ENCODE peak calls at places on chromosomes 1 and 21, in seven cellular contexts. One of them, this sample, is unnamed.

GRCh38 chr1:51506537-51506936 is 12.5 kb downstream of the EPS15 start:
- DNase-seq in psoas muscle: no peak
- DNase-seq in fibroblast of pulmonary artery: peak
- DNase-seq in CD8-positive, alpha-beta T cell: no peak
- DNase-seq in brain microvascular endothelial cell: peak
- DNase-seq in nephron progenitor cell: no peak
- DNase-seq in stomach: no peak
- DNase-seq in this sample: peak

GRCh38 chr1:20735581-20736111 is 3.1 kb upstream of the SH2D5 start:
- DNase-seq in psoas muscle: no peak
- DNase-seq in fibroblast of pulmonary artery: peak
- DNase-seq in CD8-positive, alpha-beta T cell: no peak
- DNase-seq in brain microvascular endothelial cell: no peak
- DNase-seq in nephron progenitor cell: no peak
- DNase-seq in stomach: no peak
- DNase-seq in this sample: no peak

GRCh38 chr1:1088801-1089680 is 14.9 kb upstream of the RNF223 start:
- DNase-seq in psoas muscle: no peak
- DNase-seq in fibroblast of pulmonary artery: no peak
- DNase-seq in CD8-positive, alpha-beta T cell: no peak
- DNase-seq in brain microvascular endothelial cell: no peak
- DNase-seq in nephron progenitor cell: no peak
- DNase-seq in stomach: no peak
- DNase-seq in this sample: no peak

GRCh38 chr1:53130878-53131589 is 11.4 kb downstream of the SLC1A7 start:
- DNase-seq in psoas muscle: no peak
- DNase-seq in fibroblast of pulmonary artery: no peak
- DNase-seq in CD8-positive, alpha-beta T cell: no peak
- DNase-seq in brain microvascular endothelial cell: no peak
- DNase-seq in nephron progenitor cell: no peak
- DNase-seq in stomach: no peak
- DNase-seq in this sample: no peak

GRCh38 chr1:38846210-38846609 is 13.4 kb downstream of the RRAGC start:
- DNase-seq in psoas muscle: no peak
- DNase-seq in fibroblast of pulmonary artery: no peak
- DNase-seq in CD8-positive, alpha-beta T cell: no peak
- DNase-seq in brain microvascular endothelial cell: no peak
- DNase-seq in nephron progenitor cell: no peak
- DNase-seq in stomach: no peak
- DNase-seq in this sample: no peak

GRCh38 chr1:39753132-39754025 is 14.7 kb downstream of the PPIE start:
- DNase-seq in psoas muscle: no peak
- DNase-seq in fibroblast of pulmonary artery: no peak
- DNase-seq in CD8-positive, alpha-beta T cell: no peak
- DNase-seq in brain microvascular endothelial cell: no peak
- DNase-seq in nephron progenitor cell: no peak
- DNase-seq in stomach: no peak
- DNase-seq in this sample: no peak

GRCh38 chr1:151133339-151133761 is 13.1 kb downstream of the SEMA6C start:
- DNase-seq in psoas muscle: no peak
- DNase-seq in fibroblast of pulmonary artery: peak
- DNase-seq in CD8-positive, alpha-beta T cell: no peak
- DNase-seq in brain microvascular endothelial cell: no peak
- DNase-seq in nephron progenitor cell: no peak
- DNase-seq in stomach: no peak
- DNase-seq in this sample: no peak

GRCh38 chr1:36008546-36009197 is 75.2 kb upstream of the TEKT2 start:
- DNase-seq in psoas muscle: no peak
- DNase-seq in fibroblast of pulmonary artery: peak
- DNase-seq in CD8-positive, alpha-beta T cell: no peak
- DNase-seq in brain microvascular endothelial cell: peak
- DNase-seq in nephron progenitor cell: no peak
- DNase-seq in stomach: no peak
- DNase-seq in this sample: peak

GRCh38 chr1:6208723-6209660 is 3.1 kb downstream of the RNF207 start:
- DNase-seq in psoas muscle: peak
- DNase-seq in fibroblast of pulmonary artery: peak
- DNase-seq in CD8-positive, alpha-beta T cell: no peak
- DNase-seq in brain microvascular endothelial cell: no peak
- DNase-seq in nephron progenitor cell: peak
- DNase-seq in stomach: peak
- DNase-seq in this sample: no peak

GRCh38 chr1:212782422-212783154 is 9.0 kb downstream of the NSL1 start:
- DNase-seq in psoas muscle: no peak
- DNase-seq in fibroblast of pulmonary artery: peak
- DNase-seq in CD8-positive, alpha-beta T cell: no peak
- DNase-seq in brain microvascular endothelial cell: peak
- DNase-seq in nephron progenitor cell: no peak
- DNase-seq in stomach: no peak
- DNase-seq in this sample: no peak

GRCh38 chr1:52127181-52128175 is 14.4 kb upstream of the ZFYVE9 start:
- DNase-seq in psoas muscle: no peak
- DNase-seq in fibroblast of pulmonary artery: peak
- DNase-seq in CD8-positive, alpha-beta T cell: peak
- DNase-seq in brain microvascular endothelial cell: peak
- DNase-seq in nephron progenitor cell: peak
- DNase-seq in stomach: no peak
- DNase-seq in this sample: peak

GRCh38 chr1:90412563-90412962 is 304.5 kb downstream of the BARHL2 start:
- DNase-seq in psoas muscle: no peak
- DNase-seq in fibroblast of pulmonary artery: no peak
- DNase-seq in CD8-positive, alpha-beta T cell: no peak
- DNase-seq in brain microvascular endothelial cell: no peak
- DNase-seq in nephron progenitor cell: no peak
- DNase-seq in stomach: no peak
- DNase-seq in this sample: no peak

GRCh38 chr21:41318218-41318617 is 1.6 kb downstream of the FAM3B start:
- DNase-seq in psoas muscle: no peak
- DNase-seq in fibroblast of pulmonary artery: no peak
- DNase-seq in CD8-positive, alpha-beta T cell: no peak
- DNase-seq in brain microvascular endothelial cell: no peak
- DNase-seq in nephron progenitor cell: no peak
- DNase-seq in stomach: no peak
- DNase-seq in this sample: no peak

GRCh38 chr1:51331206-51332100 is 1.1 kb upstream of the TTC39A start:
- DNase-seq in psoas muscle: no peak
- DNase-seq in fibroblast of pulmonary artery: peak
- DNase-seq in CD8-positive, alpha-beta T cell: no peak
- DNase-seq in brain microvascular endothelial cell: peak
- DNase-seq in nephron progenitor cell: no peak
- DNase-seq in stomach: peak
- DNase-seq in this sample: no peak

GRCh38 chr1:28506907-28507246 is 1.0 kb downstream of the RCC1 start:
- DNase-seq in psoas muscle: no peak
- DNase-seq in fibroblast of pulmonary artery: no peak
- DNase-seq in CD8-positive, alpha-beta T cell: no peak
- DNase-seq in brain microvascular endothelial cell: no peak
- DNase-seq in nephron progenitor cell: no peak
- DNase-seq in stomach: no peak
- DNase-seq in this sample: no peak
- TF ChIP-seq CTCF in psoas muscle: no peak
- TF ChIP-seq CTCF in fibroblast of pulmonary artery: no peak
- TF ChIP-seq CTCF in CD8-positive, alpha-beta T cell: no peak
- TF ChIP-seq CTCF in brain microvascular endothelial cell: no peak
- TF ChIP-seq CTCF in nephron progenitor cell: no peak
- TF ChIP-seq CTCF in stomach: no peak
- TF ChIP-seq CTCF in this sample: no peak

GRCh38 chr1:237570530-237570929 is 320.2 kb downstream of the ZP4 start:
- DNase-seq in psoas muscle: no peak
- DNase-seq in fibroblast of pulmonary artery: no peak
- DNase-seq in CD8-positive, alpha-beta T cell: no peak
- DNase-seq in brain microvascular endothelial cell: no peak
- DNase-seq in nephron progenitor cell: no peak
- DNase-seq in stomach: no peak
- DNase-seq in this sample: no peak
- TF ChIP-seq CTCF in psoas muscle: no peak
- TF ChIP-seq CTCF in fibroblast of pulmonary artery: no peak
- TF ChIP-seq CTCF in CD8-positive, alpha-beta T cell: no peak
- TF ChIP-seq CTCF in brain microvascular endothelial cell: peak
- TF ChIP-seq CTCF in nephron progenitor cell: peak
- TF ChIP-seq CTCF in stomach: no peak
- TF ChIP-seq CTCF in this sample: no peak

DNA sequence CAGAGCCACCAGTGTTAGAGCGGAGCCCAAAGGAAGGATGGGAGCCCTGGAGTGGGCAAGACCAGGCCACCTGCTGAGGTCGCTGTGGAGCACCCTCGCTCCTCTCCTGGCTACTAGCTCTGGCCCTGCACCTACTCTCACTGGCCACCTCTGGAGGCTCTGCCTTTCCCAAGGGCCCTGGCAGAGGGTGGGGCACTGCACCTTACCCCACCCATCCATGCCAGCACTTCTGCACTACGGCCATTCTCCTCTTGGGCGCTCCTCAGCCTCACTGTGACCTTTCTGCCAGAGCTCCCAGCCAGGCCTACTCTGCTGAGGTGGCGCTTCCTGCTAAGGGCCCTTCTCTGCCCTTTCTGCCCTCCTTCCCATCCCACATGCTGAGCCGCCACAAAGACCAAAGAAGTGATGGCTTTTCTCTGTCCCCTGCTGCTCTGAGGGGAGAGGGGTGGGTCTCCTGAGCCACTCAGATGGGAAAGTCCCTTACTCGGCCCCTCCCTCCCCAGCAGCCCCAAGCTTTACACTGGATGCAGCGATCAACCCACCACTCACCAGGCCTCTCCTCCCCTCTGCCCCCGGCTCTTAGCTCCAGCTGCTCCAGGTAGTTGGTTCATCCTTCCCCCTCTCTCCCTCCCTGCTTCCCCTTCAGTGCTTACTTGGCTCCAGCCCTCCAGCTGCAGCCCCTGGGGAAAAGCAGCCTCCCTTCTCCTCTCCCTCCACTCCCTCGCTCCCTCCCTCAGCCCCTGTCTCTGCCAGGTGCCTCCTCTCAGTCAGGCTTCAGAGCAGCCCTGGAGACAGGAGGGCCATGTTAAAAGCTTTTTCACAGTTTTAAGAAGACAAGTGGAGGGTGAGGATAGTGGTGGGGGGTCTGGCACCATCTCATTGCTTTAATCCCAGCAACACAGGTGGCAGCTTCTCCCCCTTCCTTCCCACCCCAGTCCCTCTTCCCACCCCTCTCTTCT is 14.8 kb upstream of the TMEM222 start:
- DNase-seq in psoas muscle: no peak
- DNase-seq in fibroblast of pulmonary artery: no peak
- DNase-seq in CD8-positive, alpha-beta T cell: no peak
- DNase-seq in brain microvascular endothelial cell: no peak
- DNase-seq in nephron progenitor cell: peak
- DNase-seq in stomach: no peak
- DNase-seq in this sample: no peak
- TF ChIP-seq CTCF in psoas muscle: no peak
- TF ChIP-seq CTCF in fibroblast of pulmonary artery: no peak
- TF ChIP-seq CTCF in CD8-positive, alpha-beta T cell: no peak
- TF ChIP-seq CTCF in brain microvascular endothelial cell: peak
- TF ChIP-seq CTCF in nephron progenitor cell: peak
- TF ChIP-seq CTCF in stomach: no peak
- TF ChIP-seq CTCF in this sample: no peak

GRCh38 chr1:25460020-25460419 is 29.3 kb downstream of the MACO1 start:
- DNase-seq in psoas muscle: no peak
- DNase-seq in fibroblast of pulmonary artery: no peak
- DNase-seq in CD8-positive, alpha-beta T cell: no peak
- DNase-seq in brain microvascular endothelial cell: no peak
- DNase-seq in nephron progenitor cell: no peak
- DNase-seq in stomach: no peak
- DNase-seq in this sample: no peak
- TF ChIP-seq CTCF in psoas muscle: no peak
- TF ChIP-seq CTCF in fibroblast of pulmonary artery: no peak
- TF ChIP-seq CTCF in CD8-positive, alpha-beta T cell: no peak
- TF ChIP-seq CTCF in brain microvascular endothelial cell: no peak
- TF ChIP-seq CTCF in nephron progenitor cell: no peak
- TF ChIP-seq CTCF in stomach: no peak
- TF ChIP-seq CTCF in this sample: no peak

DNA sequence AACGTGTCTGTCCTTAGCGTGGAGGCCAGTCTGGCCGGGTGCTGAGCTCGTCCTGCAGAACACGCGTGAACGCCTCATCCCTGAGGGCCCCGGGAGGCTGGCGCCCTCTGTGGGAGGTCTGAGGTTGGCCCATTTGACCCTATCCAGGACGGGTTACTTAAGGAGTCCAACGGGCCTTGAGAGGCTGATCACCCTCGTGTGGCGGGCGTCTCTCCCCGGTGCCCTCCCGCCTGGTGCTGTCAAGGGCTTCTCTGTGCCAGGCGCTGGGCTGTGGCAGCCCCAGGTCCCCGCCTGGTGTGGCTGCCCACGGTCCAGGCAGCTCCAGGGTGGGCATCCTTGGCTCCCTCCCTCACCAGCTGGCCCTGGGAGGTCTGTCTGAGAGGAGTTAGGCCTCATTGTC is 9.7 kb downstream of the SKI start:
- DNase-seq in psoas muscle: peak
- DNase-seq in fibroblast of pulmonary artery: no peak
- DNase-seq in CD8-positive, alpha-beta T cell: no peak
- DNase-seq in brain microvascular endothelial cell: no peak
- DNase-seq in nephron progenitor cell: no peak
- DNase-seq in stomach: no peak
- DNase-seq in this sample: no peak
- TF ChIP-seq CTCF in psoas muscle: peak
- TF ChIP-seq CTCF in fibroblast of pulmonary artery: peak
- TF ChIP-seq CTCF in CD8-positive, alpha-beta T cell: no peak
- TF ChIP-seq CTCF in brain microvascular endothelial cell: peak
- TF ChIP-seq CTCF in nephron progenitor cell: no peak
- TF ChIP-seq CTCF in stomach: no peak
- TF ChIP-seq CTCF in this sample: no peak

DNA sequence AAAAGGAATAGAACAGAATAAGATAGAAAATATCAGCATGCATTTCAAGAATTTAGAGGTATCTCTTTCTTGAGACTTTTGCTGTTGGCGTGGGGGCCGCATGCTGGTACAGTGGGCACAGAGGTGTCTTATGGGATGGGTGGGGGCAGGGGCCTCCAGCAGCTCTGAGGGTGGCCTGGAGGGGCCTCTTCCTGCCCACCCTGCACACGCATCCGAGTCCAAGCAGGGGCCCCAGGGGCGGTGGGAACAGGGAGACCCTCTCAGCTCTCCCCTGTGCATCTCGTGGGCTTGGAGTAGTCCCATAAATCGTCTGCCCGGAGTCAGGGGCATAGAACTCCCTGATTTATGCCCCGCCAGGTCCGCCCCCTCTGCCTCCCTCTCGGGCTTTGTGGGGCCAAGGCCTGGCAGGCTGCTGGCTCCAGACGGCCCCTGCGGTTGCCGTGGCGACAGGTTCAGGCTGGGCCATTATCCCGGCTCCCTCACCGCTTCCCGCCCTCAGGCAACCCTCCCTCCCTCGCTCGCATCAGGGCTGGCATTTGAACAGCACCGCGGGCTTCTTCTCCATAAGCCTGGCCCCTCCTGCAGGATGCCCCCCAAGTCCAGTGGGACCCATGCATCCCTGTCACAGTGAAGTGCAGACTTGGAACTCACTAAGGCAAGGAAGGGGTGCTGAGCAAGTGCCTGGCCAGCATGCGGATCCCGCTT is 133.2 kb upstream of the ZBTB40 start:
- DNase-seq in psoas muscle: no peak
- DNase-seq in fibroblast of pulmonary artery: no peak
- DNase-seq in CD8-positive, alpha-beta T cell: no peak
- DNase-seq in brain microvascular endothelial cell: no peak
- DNase-seq in nephron progenitor cell: peak
- DNase-seq in stomach: no peak
- DNase-seq in this sample: no peak
- TF ChIP-seq CTCF in psoas muscle: no peak
- TF ChIP-seq CTCF in fibroblast of pulmonary artery: no peak
- TF ChIP-seq CTCF in CD8-positive, alpha-beta T cell: no peak
- TF ChIP-seq CTCF in brain microvascular endothelial cell: no peak
- TF ChIP-seq CTCF in nephron progenitor cell: no peak
- TF ChIP-seq CTCF in stomach: no peak
- TF ChIP-seq CTCF in this sample: no peak